ENCODE peak calls at places on chromosomes 16 and 17, in seven cellular contexts. O is thoracic aorta, L is ovary, K is esophagus squamous epithelium, D is neural progenitor cell, E is GM23248, S is mucosa of descending colon. G is an unnamed sample. For H3K4me1, the result is how much of the 10 kb centered on the place peaks cover.

GRCh38 chr17:34163681-34164080 is 91.4 kb upstream of the CCL2 start:
- DNase-seq in O (no peak), L (no peak), K (no peak), D (peak), E (peak), S (no peak), G (peak)

GRCh38 chr17:47949951-47950350 is 7.7 kb downstream of the PRR15L start:
- DNase-seq in O (no peak), L (no peak), K (no peak), D (no peak), E (no peak), S (no peak), G (no peak)

GRCh38 chr17:40313660-40314556 is 4.9 kb downstream of the RARA start:
- DNase-seq in O (no peak), L (peak), K (no peak), D (no peak), E (peak), S (no peak), G (no peak)

GRCh38 chr17:74729368-74729767 is 7.7 kb upstream of the RAB37 start:
- DNase-seq in O (no peak), L (no peak), K (no peak), D (no peak), E (no peak), S (no peak), G (no peak)

GRCh38 chr16:65469116-65469515 is 347.3 kb upstream of the CDH11 start:
- DNase-seq in O (no peak), L (no peak), K (no peak), D (no peak), E (peak), S (no peak), G (no peak)

GRCh38 chr17:47914296-47914948 is 18.4 kb downstream of the SP2 start:
- DNase-seq in O (no peak), L (no peak), K (no peak), D (no peak), E (no peak), S (no peak), G (no peak)

GRCh38 chr17:74818306-74818705 is 41.4 kb downstream of the GRIN2C start:
- DNase-seq in O (no peak), L (no peak), K (no peak), D (no peak), E (no peak), S (no peak), G (peak)

GRCh38 chr17:10744509-10745000 is 14.7 kb upstream of the TMEM220 start:
- DNase-seq in O (no peak), L (no peak), K (no peak), D (no peak), E (no peak), S (no peak), G (no peak)

GRCh38 chr17:17326275-17326875 is 23.2 kb downstream of the NT5M start:
- DNase-seq in O (no peak), L (peak), K (no peak), D (peak), E (no peak), S (peak), G (no peak)

GRCh38 chr17:13594310-13594709 is 7.4 kb downstream of the HS3ST3A1 start:
- DNase-seq in O (no peak), L (no peak), K (no peak), D (no peak), E (peak), S (no peak), G (no peak)

GRCh38 chr17:30696234-30696633 is 128.3 kb downstream of the CRLF3 start:
- DNase-seq in O (no peak), L (no peak), K (no peak), D (no peak), E (no peak), S (no peak), G (no peak)

GRCh38 chr17:21081967-21082366 is 39.2 kb upstream of the USP22 start:
- DNase-seq in O (no peak), L (no peak), K (no peak), D (no peak), E (no peak), S (no peak), G (no peak)

GRCh38 chr16:12321363-12321762 is 344.8 kb downstream of the SNX29 start:
- DNase-seq in O (no peak), L (no peak), K (no peak), D (peak), E (no peak), S (no peak), G (no peak)

GRCh38 chr17:6703751-6704150 is 9.4 kb downstream of the SLC13A5 start:
- DNase-seq in O (no peak), L (no peak), K (no peak), D (no peak), E (no peak), S (no peak), G (no peak)
- H3K4me1 ChIP-seq in O (under half), L (under half), K (under half), D (under half), E (under half), S (under half), G (under half)

GRCh38 chr16:89431158-89431584 is 59.2 kb downstream of the ANKRD11 start:
- DNase-seq in O (no peak), L (no peak), K (no peak), D (no peak), E (peak), S (peak), G (no peak)

GRCh38 chr16:89431616-89432015 is 58.7 kb downstream of the ANKRD11 start:
- DNase-seq in O (no peak), L (no peak), K (no peak), D (no peak), E (no peak), S (peak), G (no peak)

GRCh38 chr16:89434490-89434889 is 55.9 kb downstream of the ANKRD11 start:
- DNase-seq in O (no peak), L (no peak), K (no peak), D (no peak), E (no peak), S (peak), G (no peak)

GRCh38 chr16:89426736-89427525 is 63.4 kb downstream of the ANKRD11 start:
- DNase-seq in O (no peak), L (no peak), K (no peak), D (no peak), E (peak), S (no peak), G (no peak)

GRCh38 chr16:89430436-89431157 is 59.8 kb downstream of the ANKRD11 start:
- DNase-seq in O (no peak), L (no peak), K (no peak), D (no peak), E (no peak), S (peak), G (no peak)
- H3K4me1 ChIP-seq in O (under half), L (under half), K (half or more), D (under half), E (under half), S (under half), G (under half)

DNA sequence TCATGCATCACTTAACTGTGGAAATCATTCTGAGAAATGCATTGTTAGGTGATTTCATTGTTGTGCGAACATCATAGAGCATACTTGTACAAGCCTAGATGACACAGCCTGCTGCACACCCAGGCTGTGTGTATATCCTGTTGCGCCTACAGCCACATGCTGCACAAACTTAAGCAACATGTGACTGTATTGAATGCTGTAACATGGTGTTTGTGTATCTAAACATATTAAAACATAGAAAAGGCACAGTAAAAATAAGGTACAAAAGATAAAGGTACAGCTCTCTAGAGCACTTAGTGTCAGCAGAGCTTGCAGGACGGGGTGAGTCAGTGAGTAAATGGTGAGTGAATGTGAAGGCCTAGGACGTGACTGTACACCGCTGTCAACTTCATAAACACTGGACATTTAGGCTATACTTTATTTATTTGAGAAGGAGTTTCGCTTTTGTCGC is 11.9 kb downstream of the FOXK2 start:
- DNase-seq in O (no peak), L (no peak), K (no peak), D (no peak), E (peak), S (no peak), G (no peak)
- H3K4me1 ChIP-seq in O (under half), L (under half), K (half or more), D (under half), E (under half), S (under half), G (under half)

DNA sequence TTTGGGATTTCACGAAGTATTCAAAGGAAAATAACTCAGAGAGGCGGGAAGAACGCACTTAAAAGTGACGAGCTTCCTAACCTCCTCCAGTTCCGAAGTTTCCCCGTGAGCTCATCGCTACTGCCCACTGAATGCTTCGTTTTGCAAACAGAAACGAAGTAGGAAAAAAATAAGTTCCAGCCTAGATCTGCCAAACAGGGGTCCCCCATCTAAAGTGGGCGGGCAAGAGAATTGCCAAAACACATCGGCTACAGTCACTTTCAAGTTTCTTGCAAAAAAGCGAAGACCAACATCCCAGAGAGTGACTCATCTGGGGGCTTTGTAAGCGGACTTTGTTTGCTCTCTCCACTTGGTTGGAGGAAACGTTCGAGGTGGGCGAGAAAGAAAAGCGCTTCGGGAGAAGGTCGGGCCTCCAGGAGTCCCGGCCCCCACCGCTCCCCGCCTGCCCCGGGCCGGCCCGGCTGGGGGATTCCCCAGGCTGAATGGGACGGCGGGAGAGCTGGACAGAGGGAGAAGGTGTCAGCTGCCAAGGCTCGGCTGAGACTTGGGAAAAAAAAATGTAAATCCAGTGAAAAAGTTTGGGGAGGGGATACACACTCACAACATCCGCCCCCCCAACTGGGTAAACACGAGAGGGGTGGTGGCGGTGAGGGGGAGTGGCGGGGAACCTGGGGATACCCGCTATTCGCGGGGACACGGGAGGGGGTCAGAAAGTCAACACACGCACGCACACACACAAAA is 1.0 kb downstream of the VEZF1 start:
- DNase-seq in O (no peak), L (peak), K (no peak), D (peak), E (peak), S (peak), G (peak)
- H3K4me1 ChIP-seq in O (under half), L (under half), K (half or more), D (half or more), E (under half), S (under half), G (under half)

GRCh38 chr16:70612931-70613330 is 33.4 kb upstream of the IL34 start:
- DNase-seq in O (no peak), L (no peak), K (no peak), D (no peak), E (no peak), S (no peak), G (no peak)

GRCh38 chr16:70608516-70608915 is 37.8 kb upstream of the IL34 start:
- DNase-seq in O (no peak), L (no peak), K (no peak), D (no peak), E (no peak), S (no peak), G (no peak)

GRCh38 chr16:70611785-70612303 is 34.5 kb upstream of the IL34 start:
- DNase-seq in O (no peak), L (no peak), K (no peak), D (no peak), E (no peak), S (no peak), G (no peak)

GRCh38 chr16:70610273-70611223 is 35.8 kb upstream of the IL34 start:
- DNase-seq in O (no peak), L (no peak), K (no peak), D (no peak), E (no peak), S (no peak), G (no peak)

DNA sequence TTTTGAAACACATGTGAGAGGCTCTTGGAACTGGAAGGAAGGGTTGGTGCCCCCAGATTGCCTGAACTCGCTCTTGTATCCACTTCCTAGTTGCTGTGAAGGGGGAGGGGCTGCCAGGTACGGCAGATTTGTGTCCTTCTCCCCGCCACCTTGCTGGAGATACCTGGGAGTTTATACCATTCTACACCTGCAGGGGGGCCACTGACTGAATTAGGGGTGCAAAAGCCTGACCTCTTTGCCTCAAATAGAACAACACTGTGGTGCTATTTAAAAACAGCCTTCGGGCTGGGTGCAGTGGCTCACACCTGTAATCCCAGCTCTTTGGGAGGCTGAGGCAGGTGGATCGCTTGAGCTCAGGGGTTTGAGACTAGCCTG is 35.1 kb upstream of the IL34 start:
- DNase-seq in O (no peak), L (no peak), K (no peak), D (no peak), E (no peak), S (no peak), G (no peak)
- H3K4me1 ChIP-seq in O (under half), L (under half), K (under half), D (under half), E (under half), S (under half), G (under half)

DNA sequence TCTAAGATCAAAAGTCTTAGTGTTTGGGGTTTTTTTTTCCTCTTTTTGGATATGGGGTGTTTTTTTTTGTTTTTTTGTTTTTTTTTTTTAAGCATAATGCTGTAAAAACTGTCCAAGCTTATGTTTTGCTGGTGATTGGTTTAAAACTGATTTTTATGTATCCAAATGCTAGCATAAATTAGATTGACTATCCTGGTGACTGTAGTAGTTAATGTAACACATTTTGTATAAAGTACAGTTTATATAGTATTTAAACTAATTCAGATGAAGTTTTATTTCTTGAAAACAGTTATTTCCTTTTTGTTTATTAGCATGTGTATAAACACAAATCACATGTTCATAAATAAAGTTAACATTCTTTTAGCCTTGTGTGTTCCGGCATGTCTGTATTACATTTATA is 10.9 kb downstream of the RBBP6 start:
- DNase-seq in O (no peak), L (no peak), K (no peak), D (no peak), E (no peak), S (no peak), G (no peak)
- H3K4me1 ChIP-seq in O (under half), L (under half), K (under half), D (under half), E (under half), S (under half), G (under half)

GRCh38 chr16:53212899-53213235 is 158.1 kb downstream of the CHD9 start:
- DNase-seq in O (no peak), L (no peak), K (no peak), D (no peak), E (peak), S (no peak), G (no peak)
- H3K4me1 ChIP-seq in O (under half), L (under half), K (half or more), D (under half), E (under half), S (under half), G (under half)

DNA sequence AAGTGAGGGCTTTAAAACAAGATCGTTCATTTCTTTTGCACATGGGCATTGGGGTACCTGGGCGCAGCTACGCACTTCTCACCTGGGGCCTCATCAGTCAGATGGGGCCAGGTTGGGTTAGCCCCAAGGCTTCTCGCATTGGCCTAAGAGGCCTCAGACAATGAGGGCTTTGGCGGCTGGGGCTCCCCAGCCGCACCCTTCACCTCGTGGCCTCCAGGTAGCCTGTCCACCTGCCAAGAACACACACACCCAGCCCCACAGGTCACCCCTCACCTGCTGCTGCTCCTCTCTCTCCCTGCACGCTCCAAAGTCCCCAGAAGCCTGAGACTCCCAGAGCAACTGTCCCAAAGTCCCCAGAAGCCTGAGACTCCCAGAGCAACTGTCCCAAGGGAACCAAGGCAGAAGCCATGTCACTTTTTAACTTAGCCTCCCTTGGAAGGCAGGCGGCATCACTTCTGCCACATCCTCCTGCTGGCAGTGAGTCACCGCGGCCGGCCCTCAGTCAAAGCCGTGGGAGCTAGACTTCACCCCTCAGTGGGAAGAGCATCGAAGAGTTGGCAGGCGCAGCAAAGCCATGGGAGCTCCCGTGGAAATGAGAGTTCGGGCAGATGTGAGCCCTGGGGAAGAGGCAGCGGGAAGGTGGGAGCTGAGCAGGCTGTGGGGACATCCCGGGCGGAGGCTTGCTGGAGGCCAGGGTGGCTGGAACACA is 78.9 kb upstream of the PLCG2 start:
- DNase-seq in O (no peak), L (no peak), K (no peak), D (no peak), E (no peak), S (peak), G (no peak)
- H3K4me1 ChIP-seq in O (under half), L (under half), K (under half), D (under half), E (under half), S (under half), G (under half)

GRCh38 chr17:79541451-79541850 is 69.4 kb downstream of the RBFOX3 start:
- DNase-seq in O (no peak), L (no peak), K (no peak), D (no peak), E (no peak), S (no peak), G (no peak)

GRCh38 chr17:79538291-79538690 is 72.6 kb downstream of the RBFOX3 start:
- DNase-seq in O (no peak), L (no peak), K (no peak), D (no peak), E (no peak), S (no peak), G (no peak)

GRCh38 chr17:79542718-79543117 is 68.1 kb downstream of the RBFOX3 start:
- DNase-seq in O (no peak), L (no peak), K (no peak), D (no peak), E (no peak), S (no peak), G (no peak)

GRCh38 chr17:79541038-79541437 is 69.8 kb downstream of the RBFOX3 start:
- DNase-seq in O (no peak), L (no peak), K (no peak), D (no peak), E (no peak), S (no peak), G (no peak)

GRCh38 chr17:79540306-79540705 is 70.5 kb downstream of the RBFOX3 start:
- DNase-seq in O (no peak), L (no peak), K (no peak), D (no peak), E (no peak), S (no peak), G (no peak)
- H3K4me1 ChIP-seq in O (under half), L (under half), K (under half), D (under half), E (under half), S (under half), G (under half)